ENCODE peak calls at places on chromosomes 4 and X, in six cellular contexts. One of them, this sample, is unnamed.

GRCh38 chrX:13130776-13131175 is 86.4 kb upstream of the FAM9C start:
- DNase-seq in PC-9: no peak
- DNase-seq in neural crest cell: no peak
- DNase-seq in fibroblast of mammary gland: no peak
- DNase-seq in AG04450: no peak
- DNase-seq in mammary epithelial cell: no peak
- DNase-seq in this sample: no peak

GRCh38 chr4:6917445-6918241 is 8.0 kb downstream of the TBC1D14 start:
- DNase-seq in mammary epithelial cell: no peak
- DNase-seq in neural crest cell: no peak
- DNase-seq in fibroblast of mammary gland: no peak
- DNase-seq in PC-9: peak; percentile 92
- DNase-seq in AG04450: no peak
- DNase-seq in this sample: peak; percentile 59

GRCh38 chrX:136880003-136880451 is 498 bp downstream of the RBMX start:
- DNase-seq in PC-9: no peak
- DNase-seq in AG04450: no peak
- DNase-seq in neural crest cell: peak; percentile 5
- DNase-seq in mammary epithelial cell: no peak
- DNase-seq in fibroblast of mammary gland: peak; percentile 13
- DNase-seq in this sample: peak; percentile 14

GRCh38 chr4:42268824-42269223 is 116.4 kb upstream of the BEND4 start:
- DNase-seq in PC-9: no peak
- DNase-seq in mammary epithelial cell: no peak
- DNase-seq in AG04450: no peak
- DNase-seq in fibroblast of mammary gland: no peak
- DNase-seq in neural crest cell: no peak
- DNase-seq in this sample: no peak

GRCh38 chrX:100407147-100407783 is 2.8 kb downstream of the PCDH19 start:
- DNase-seq in mammary epithelial cell: no peak
- DNase-seq in AG04450: no peak
- DNase-seq in neural crest cell: no peak
- DNase-seq in PC-9: no peak
- DNase-seq in fibroblast of mammary gland: no peak
- DNase-seq in this sample: no peak

GRCh38 chrX:538311-538710 is 92.3 kb upstream of the SHOX start:
- DNase-seq in PC-9: peak; percentile 56
- DNase-seq in neural crest cell: no peak
- DNase-seq in AG04450: no peak
- DNase-seq in fibroblast of mammary gland: no peak
- DNase-seq in mammary epithelial cell: no peak
- DNase-seq in this sample: no peak

GRCh38 chr4:105951198-105951597 is 55.9 kb downstream of the NPNT start:
- DNase-seq in neural crest cell: no peak
- DNase-seq in PC-9: no peak
- DNase-seq in fibroblast of mammary gland: peak; percentile 40
- DNase-seq in mammary epithelial cell: peak; percentile 45
- DNase-seq in AG04450: no peak
- DNase-seq in this sample: no peak

GRCh38 chrX:147180886-147181285 is 366.3 kb upstream of the CXorf51A start:
- DNase-seq in fibroblast of mammary gland: no peak
- DNase-seq in AG04450: no peak
- DNase-seq in PC-9: no peak
- DNase-seq in neural crest cell: no peak
- DNase-seq in mammary epithelial cell: no peak
- DNase-seq in this sample: no peak

GRCh38 chrX:9339603-9340569 is 125.0 kb upstream of the TBL1X start:
- DNase-seq in PC-9: no peak
- DNase-seq in fibroblast of mammary gland: no peak
- DNase-seq in mammary epithelial cell: no peak
- DNase-seq in neural crest cell: no peak
- DNase-seq in AG04450: no peak
- DNase-seq in this sample: no peak

GRCh38 chr4:110046588-110047049 is 133.9 kb downstream of the EGF start:
- DNase-seq in fibroblast of mammary gland: peak; percentile 40
- DNase-seq in AG04450: peak; percentile 15
- DNase-seq in neural crest cell: no peak
- DNase-seq in PC-9: no peak
- DNase-seq in mammary epithelial cell: peak; percentile 73
- DNase-seq in this sample: no peak

GRCh38 chrX:23493941-23494374 is 159.3 kb downstream of the PTCHD1 start:
- DNase-seq in mammary epithelial cell: peak; percentile 60
- DNase-seq in AG04450: no peak
- DNase-seq in neural crest cell: no peak
- DNase-seq in fibroblast of mammary gland: peak; percentile 1
- DNase-seq in PC-9: peak; percentile 73
- DNase-seq in this sample: no peak

GRCh38 chr4:126081336-126081735 is 766.6 kb downstream of the FAT4 start:
- DNase-seq in mammary epithelial cell: no peak
- DNase-seq in AG04450: no peak
- DNase-seq in fibroblast of mammary gland: no peak
- DNase-seq in PC-9: no peak
- DNase-seq in neural crest cell: no peak
- DNase-seq in this sample: no peak

GRCh38 chr4:125316781-125317525 is 2.2 kb downstream of the FAT4 start:
- DNase-seq in PC-9: no peak
- DNase-seq in fibroblast of mammary gland: peak; percentile 44
- DNase-seq in mammary epithelial cell: peak; percentile 22
- DNase-seq in AG04450: no peak
- DNase-seq in neural crest cell: peak; percentile 31
- DNase-seq in this sample: peak; percentile 57

GRCh38 chr4:39883645-39884044 is 94.1 kb downstream of the PDS5A start:
- DNase-seq in mammary epithelial cell: peak; percentile 2
- DNase-seq in fibroblast of mammary gland: peak; percentile 19
- DNase-seq in PC-9: no peak
- DNase-seq in AG04450: no peak
- DNase-seq in neural crest cell: no peak
- DNase-seq in this sample: no peak

GRCh38 chr4:152983774-152984411 is 47.8 kb downstream of the FHDC1 start:
- DNase-seq in neural crest cell: peak; percentile 14
- DNase-seq in mammary epithelial cell: peak; percentile 86
- DNase-seq in fibroblast of mammary gland: peak; percentile 71
- DNase-seq in AG04450: no peak
- DNase-seq in PC-9: peak; percentile 77
- DNase-seq in this sample: no peak

GRCh38 chr4:113998026-113998425 is 18.6 kb upstream of the ARSJ start:
- DNase-seq in AG04450: no peak
- DNase-seq in fibroblast of mammary gland: no peak
- DNase-seq in mammary epithelial cell: no peak
- DNase-seq in neural crest cell: no peak
- DNase-seq in PC-9: no peak
- DNase-seq in this sample: no peak

GRCh38 chrX:5976332-5976731 is 252.3 kb downstream of the NLGN4X start:
- DNase-seq in PC-9: no peak
- DNase-seq in AG04450: no peak
- DNase-seq in mammary epithelial cell: no peak
- DNase-seq in neural crest cell: no peak
- DNase-seq in fibroblast of mammary gland: no peak
- DNase-seq in this sample: no peak

GRCh38 chrX:115591856-115592842 is 31.2 kb downstream of the PLS3 start:
- DNase-seq in neural crest cell: no peak
- DNase-seq in mammary epithelial cell: peak; percentile 77
- DNase-seq in fibroblast of mammary gland: no peak
- DNase-seq in PC-9: peak; percentile 65
- DNase-seq in AG04450: no peak
- DNase-seq in this sample: no peak

GRCh38 chr4:9771069-9771468 is 10.4 kb upstream of the DRD5 start:
- DNase-seq in fibroblast of mammary gland: no peak
- DNase-seq in PC-9: peak; percentile 82
- DNase-seq in neural crest cell: no peak
- DNase-seq in mammary epithelial cell: peak; percentile 97
- DNase-seq in AG04450: no peak
- DNase-seq in this sample: no peak

GRCh38 chr4:9764155-9764696 is 17.2 kb upstream of the DRD5 start:
- DNase-seq in PC-9: no peak
- DNase-seq in fibroblast of mammary gland: no peak
- DNase-seq in neural crest cell: no peak
- DNase-seq in AG04450: no peak
- DNase-seq in mammary epithelial cell: no peak
- DNase-seq in this sample: no peak

GRCh38 chr4:9762823-9763475 is 18.5 kb upstream of the DRD5 start:
- DNase-seq in mammary epithelial cell: peak; percentile 68
- DNase-seq in PC-9: peak; percentile 52
- DNase-seq in fibroblast of mammary gland: peak; percentile 64
- DNase-seq in AG04450: peak; percentile 3
- DNase-seq in neural crest cell: peak; percentile 47
- DNase-seq in this sample: peak; percentile 51

GRCh38 chr4:9765091-9765490 is 16.3 kb upstream of the DRD5 start:
- DNase-seq in AG04450: no peak
- DNase-seq in mammary epithelial cell: no peak
- DNase-seq in fibroblast of mammary gland: peak; percentile 2
- DNase-seq in PC-9: no peak
- DNase-seq in neural crest cell: peak; percentile 32
- DNase-seq in this sample: peak; percentile 56
- TF ChIP-seq CTCF in AG04450: no peak
- TF ChIP-seq CTCF in mammary epithelial cell: peak; percentile 45
- TF ChIP-seq CTCF in fibroblast of mammary gland: peak; percentile 19
- TF ChIP-seq CTCF in PC-9: peak; percentile 27
- TF ChIP-seq CTCF in neural crest cell: peak; percentile 58
- TF ChIP-seq CTCF in this sample: peak; percentile 67

GRCh38 chr4:20544645-20545044 is 155.6 kb upstream of the PACRGL start:
- DNase-seq in neural crest cell: no peak
- DNase-seq in PC-9: no peak
- DNase-seq in AG04450: no peak
- DNase-seq in fibroblast of mammary gland: peak; percentile 65
- DNase-seq in mammary epithelial cell: peak; percentile 13
- DNase-seq in this sample: no peak
- TF ChIP-seq CTCF in neural crest cell: peak; percentile 79
- TF ChIP-seq CTCF in PC-9: peak; percentile 56
- TF ChIP-seq CTCF in AG04450: peak; percentile 73
- TF ChIP-seq CTCF in fibroblast of mammary gland: peak; percentile 58
- TF ChIP-seq CTCF in mammary epithelial cell: peak; percentile 47
- TF ChIP-seq CTCF in this sample: peak; percentile 67

DNA sequence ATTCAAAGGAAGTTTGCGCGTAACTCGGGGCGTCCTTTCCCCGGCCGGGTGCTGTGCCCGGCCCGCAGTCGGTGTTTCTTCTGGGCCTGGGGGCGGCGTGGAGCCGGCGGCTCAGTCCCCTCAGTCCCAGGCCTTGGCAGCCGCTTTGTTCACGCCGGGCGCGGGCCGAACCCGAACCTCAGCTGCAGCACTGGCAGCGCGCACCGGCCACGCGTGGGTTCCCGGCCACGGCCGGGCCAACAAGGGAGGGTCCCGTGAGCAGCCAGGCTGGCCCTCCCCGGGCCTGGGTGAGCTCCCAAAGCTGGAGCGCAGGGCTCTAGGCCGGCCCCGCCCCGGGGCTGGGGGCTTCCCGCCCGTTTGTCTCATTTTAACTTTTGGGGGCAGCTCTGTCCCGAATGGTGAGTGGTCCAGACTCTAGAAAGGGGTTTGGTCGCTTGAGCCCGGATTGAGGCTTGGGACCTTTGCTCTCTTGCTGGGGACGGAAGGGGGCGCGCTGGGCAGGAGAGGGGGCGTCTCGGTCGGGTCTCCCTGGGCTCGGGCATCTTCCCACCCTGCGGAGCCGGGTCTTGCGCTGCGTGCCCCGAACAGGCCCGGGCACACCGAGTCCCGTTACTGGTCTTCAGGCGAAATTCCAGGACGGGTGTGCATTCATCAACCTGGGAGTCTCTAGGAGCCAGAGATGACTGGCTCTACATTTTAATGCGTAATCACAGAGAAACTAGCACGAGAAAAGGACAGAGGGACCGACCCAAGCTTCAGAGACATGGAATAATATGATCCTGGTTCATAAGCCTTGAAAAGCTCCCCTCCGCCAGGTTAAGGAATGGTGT is 177.1 kb downstream of the CBR4 start:
- DNase-seq in mammary epithelial cell: peak; percentile 69
- DNase-seq in AG04450: no peak
- DNase-seq in neural crest cell: peak; percentile 46
- DNase-seq in PC-9: no peak
- DNase-seq in fibroblast of mammary gland: peak; percentile 45
- DNase-seq in this sample: peak; percentile 77
- TF ChIP-seq CTCF in mammary epithelial cell: no peak
- TF ChIP-seq CTCF in AG04450: peak; percentile 45
- TF ChIP-seq CTCF in neural crest cell: peak; percentile 27
- TF ChIP-seq CTCF in PC-9: no peak
- TF ChIP-seq CTCF in fibroblast of mammary gland: peak; percentile 19
- TF ChIP-seq CTCF in this sample: no peak

GRCh38 chr4:3461515-3462291 is 1.4 kb upstream of the DOK7 start:
- DNase-seq in neural crest cell: no peak
- DNase-seq in fibroblast of mammary gland: no peak
- DNase-seq in PC-9: peak; percentile 89
- DNase-seq in AG04450: no peak
- DNase-seq in mammary epithelial cell: peak; percentile 76
- DNase-seq in this sample: peak; percentile 29
- TF ChIP-seq CTCF in neural crest cell: no peak
- TF ChIP-seq CTCF in fibroblast of mammary gland: no peak
- TF ChIP-seq CTCF in PC-9: no peak
- TF ChIP-seq CTCF in AG04450: no peak
- TF ChIP-seq CTCF in mammary epithelial cell: no peak
- TF ChIP-seq CTCF in this sample: no peak

DNA sequence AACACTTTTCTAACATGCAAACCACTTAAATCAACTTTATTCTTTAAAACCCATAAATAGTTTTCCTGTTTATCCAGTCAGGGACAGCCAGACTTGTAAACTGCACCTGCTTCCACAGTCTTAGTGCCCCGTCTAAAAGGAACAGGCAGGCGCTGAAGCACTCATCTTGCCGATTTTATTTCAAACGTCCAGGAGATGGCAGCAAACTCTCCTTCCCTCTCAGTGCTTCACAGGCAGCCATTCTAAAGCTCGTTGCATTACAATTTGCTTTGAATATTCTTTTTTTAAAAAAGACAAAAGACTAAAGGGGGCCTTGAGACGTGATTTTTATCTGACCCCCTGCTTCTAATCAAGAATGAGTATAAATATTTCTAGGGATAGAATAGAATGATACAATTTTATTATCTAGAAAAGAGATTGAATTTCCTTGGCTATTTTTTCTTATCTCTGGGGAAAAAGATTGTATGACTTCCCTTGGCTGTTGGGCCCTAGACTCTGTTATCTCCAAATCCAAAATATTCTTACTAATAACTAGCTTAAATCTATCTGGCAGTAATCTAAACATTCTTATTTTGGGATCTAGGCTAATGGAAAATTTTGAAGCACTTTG is 93.6 kb upstream of the MYOZ2 start:
- DNase-seq in AG04450: peak; percentile 61
- DNase-seq in mammary epithelial cell: peak; percentile 68
- DNase-seq in PC-9: peak; percentile 40
- DNase-seq in fibroblast of mammary gland: peak; percentile 84
- DNase-seq in neural crest cell: peak; percentile 43
- DNase-seq in this sample: peak; percentile 33
- TF ChIP-seq CTCF in AG04450: peak; percentile 74
- TF ChIP-seq CTCF in mammary epithelial cell: peak; percentile 58
- TF ChIP-seq CTCF in PC-9: peak; percentile 69
- TF ChIP-seq CTCF in fibroblast of mammary gland: peak; percentile 66
- TF ChIP-seq CTCF in neural crest cell: peak; percentile 77
- TF ChIP-seq CTCF in this sample: peak; percentile 57